ENCODE peak calls at places on chromosomes 6 and 20, in ten cellular contexts. A is lower leg skin, I is hepatocyte, D is ascending aorta, V is neural progenitor cell, F is tibial nerve, M is psoas muscle, R is GM23338, Y is cardiac fibroblast, B is DND-41. U is an unnamed sample.

GRCh38 chr20:46752639-46753235 is 43.3 kb downstream of the SLC2A10 start:
- DNase-seq in A (peak), I (peak), D (no peak), V (peak), F (peak), M (peak), R (peak), Y (peak), B (peak), U (no peak)

GRCh38 chr6:3026811-3027626 is 27.3 kb downstream of the NQO2 start:
- DNase-seq in A (no peak), I (no peak), D (no peak), V (peak), F (no peak), M (no peak), R (no peak), Y (no peak), B (no peak), U (no peak)

GRCh38 chr6:13729891-13730290 is 18.3 kb upstream of the RANBP9 start:
- DNase-seq in A (no peak), I (no peak), D (no peak), V (no peak), F (no peak), M (no peak), R (no peak), Y (peak), B (no peak), U (no peak)

GRCh38 chr20:35004051-35004725 is 48.5 kb downstream of the MYH7B start:
- DNase-seq in A (no peak), I (no peak), D (no peak), V (no peak), F (no peak), M (peak), R (no peak), Y (no peak), B (no peak), U (no peak)

GRCh38 chr6:134193536-134194521 is 124.1 kb downstream of the SGK1 start:
- DNase-seq in A (no peak), I (no peak), D (no peak), V (no peak), F (no peak), M (no peak), R (no peak), Y (no peak), B (no peak), U (no peak)

GRCh38 chr6:157597461-157598312 is 216.7 kb downstream of the ZDHHC14 start:
- DNase-seq in A (peak), I (peak), D (no peak), V (peak), F (peak), M (peak), R (peak), Y (peak), B (peak), U (no peak)

GRCh38 chr6:161186173-161186769 is 87.6 kb downstream of the AGPAT4 start:
- DNase-seq in A (peak), I (no peak), D (peak), V (no peak), F (peak), M (no peak), R (no peak), Y (peak), B (peak), U (peak)

GRCh38 chr6:2433686-2434085 is 188.3 kb upstream of the GMDS start:
- DNase-seq in A (no peak), I (no peak), D (no peak), V (no peak), F (no peak), M (no peak), R (no peak), Y (no peak), B (no peak), U (no peak)

GRCh38 chr20:18832801-18833200 is 19.2 kb downstream of the SCP2D1 start:
- DNase-seq in A (no peak), I (no peak), D (no peak), V (no peak), F (no peak), M (no peak), R (no peak), Y (no peak), B (no peak), U (no peak)

GRCh38 chr6:133315811-133316210 is 74.7 kb downstream of the EYA4 start:
- DNase-seq in A (no peak), I (no peak), D (no peak), V (no peak), F (no peak), M (no peak), R (no peak), Y (no peak), B (no peak), U (no peak)

GRCh38 chr6:160462551-160463109 is 114.5 kb downstream of the SLC22A3 start:
- DNase-seq in A (no peak), I (no peak), D (no peak), V (no peak), F (no peak), M (no peak), R (no peak), Y (peak), B (peak), U (peak)

GRCh38 chr20:419556-420168 is 11.6 kb downstream of the RBCK1 start:
- DNase-seq in A (no peak), I (no peak), D (no peak), V (no peak), F (no peak), M (no peak), R (peak), Y (no peak), B (no peak), U (no peak)

GRCh38 chr6:56510984-56511531 is 131.6 kb downstream of the DST start:
- DNase-seq in A (no peak), I (peak), D (no peak), V (no peak), F (no peak), M (no peak), R (no peak), Y (no peak), B (no peak), U (no peak)

GRCh38 chr6:19052219-19052618 is 665.1 kb downstream of the RNF144B start:
- DNase-seq in A (no peak), I (no peak), D (no peak), V (no peak), F (no peak), M (no peak), R (no peak), Y (peak), B (no peak), U (peak)

GRCh38 chr6:149508485-149508884 is 23.7 kb upstream of the ZC3H12D start:
- DNase-seq in A (no peak), I (no peak), D (no peak), V (no peak), F (no peak), M (no peak), R (no peak), Y (no peak), B (no peak), U (no peak)

GRCh38 chr6:104896914-104897313 is 37.2 kb upstream of the HACE1 start:
- DNase-seq in A (no peak), I (no peak), D (no peak), V (no peak), F (no peak), M (no peak), R (peak), Y (peak), B (no peak), U (no peak)

GRCh38 chr6:166351715-166352285 is 9.5 kb upstream of the SFT2D1 start:
- DNase-seq in A (peak), I (peak), D (no peak), V (peak), F (peak), M (no peak), R (peak), Y (no peak), B (no peak), U (no peak)

GRCh38 chr6:33577106-33577535 is 3.0 kb downstream of the BAK1 start:
- DNase-seq in A (peak), I (no peak), D (peak), V (no peak), F (no peak), M (peak), R (no peak), Y (no peak), B (no peak), U (no peak)

GRCh38 chr20:35663813-35664543 is 722 bp downstream of the CPNE1 start:
- DNase-seq in A (peak), I (peak), D (peak), V (peak), F (peak), M (peak), R (peak), Y (peak), B (peak), U (no peak)

GRCh38 chr6:47358440-47359225 is 48.9 kb upstream of the TNFRSF21 start:
- DNase-seq in A (no peak), I (no peak), D (no peak), V (no peak), F (no peak), M (no peak), R (peak), Y (no peak), B (no peak), U (no peak)

GRCh38 chr6:155245871-155246270 is 17.9 kb upstream of the CLDN20 start:
- DNase-seq in A (no peak), I (no peak), D (no peak), V (no peak), F (no peak), M (no peak), R (no peak), Y (no peak), B (no peak), U (peak)

GRCh38 chr6:4664911-4665310 is 111.3 kb upstream of the CDYL start:
- DNase-seq in A (no peak), I (no peak), D (no peak), V (no peak), F (no peak), M (no peak), R (no peak), Y (no peak), B (no peak), U (no peak)

GRCh38 chr6:36650848-36651247 is 27.7 kb upstream of the CDKN1A start:
- DNase-seq in A (no peak), I (no peak), D (no peak), V (no peak), F (no peak), M (no peak), R (no peak), Y (no peak), B (no peak), U (no peak)

GRCh38 chr20:50264534-50265145 is 74.0 kb downstream of the CEBPB start:
- DNase-seq in A (no peak), I (no peak), D (no peak), V (no peak), F (no peak), M (no peak), R (no peak), Y (no peak), B (no peak), U (no peak)

GRCh38 chr20:38863024-38863851 is 57.7 kb downstream of the PPP1R16B start:
- DNase-seq in A (no peak), I (no peak), D (no peak), V (no peak), F (no peak), M (no peak), R (no peak), Y (no peak), B (no peak), U (no peak)

GRCh38 chr20:33917813-33918525 is 75.7 kb upstream of the RALY start:
- DNase-seq in A (no peak), I (no peak), D (no peak), V (no peak), F (no peak), M (no peak), R (no peak), Y (no peak), B (no peak), U (no peak)
- H3K4me3 ChIP-seq in A (no peak), I (no peak), D (no peak), V (no peak), F (no peak), M (no peak), R (no peak), Y (no peak), B (no peak), U (no peak)

GRCh38 chr20:63495167-63495720 is 3.6 kb downstream of the EEF1A2 start:
- DNase-seq in A (no peak), I (no peak), D (no peak), V (no peak), F (no peak), M (no peak), R (no peak), Y (no peak), B (no peak), U (no peak)

GRCh38 chr20:63497138-63497945 is 1.5 kb downstream of the EEF1A2 start:
- DNase-seq in A (no peak), I (no peak), D (no peak), V (no peak), F (no peak), M (peak), R (no peak), Y (no peak), B (no peak), U (no peak)

GRCh38 chr20:63495771-63496403 is 3.0 kb downstream of the EEF1A2 start:
- DNase-seq in A (no peak), I (peak), D (no peak), V (peak), F (peak), M (peak), R (peak), Y (peak), B (peak), U (no peak)

GRCh38 chr20:63497946-63498935 is 642 bp downstream of the EEF1A2 start:
- DNase-seq in A (no peak), I (peak), D (no peak), V (no peak), F (no peak), M (peak), R (no peak), Y (peak), B (no peak), U (no peak)

DNA sequence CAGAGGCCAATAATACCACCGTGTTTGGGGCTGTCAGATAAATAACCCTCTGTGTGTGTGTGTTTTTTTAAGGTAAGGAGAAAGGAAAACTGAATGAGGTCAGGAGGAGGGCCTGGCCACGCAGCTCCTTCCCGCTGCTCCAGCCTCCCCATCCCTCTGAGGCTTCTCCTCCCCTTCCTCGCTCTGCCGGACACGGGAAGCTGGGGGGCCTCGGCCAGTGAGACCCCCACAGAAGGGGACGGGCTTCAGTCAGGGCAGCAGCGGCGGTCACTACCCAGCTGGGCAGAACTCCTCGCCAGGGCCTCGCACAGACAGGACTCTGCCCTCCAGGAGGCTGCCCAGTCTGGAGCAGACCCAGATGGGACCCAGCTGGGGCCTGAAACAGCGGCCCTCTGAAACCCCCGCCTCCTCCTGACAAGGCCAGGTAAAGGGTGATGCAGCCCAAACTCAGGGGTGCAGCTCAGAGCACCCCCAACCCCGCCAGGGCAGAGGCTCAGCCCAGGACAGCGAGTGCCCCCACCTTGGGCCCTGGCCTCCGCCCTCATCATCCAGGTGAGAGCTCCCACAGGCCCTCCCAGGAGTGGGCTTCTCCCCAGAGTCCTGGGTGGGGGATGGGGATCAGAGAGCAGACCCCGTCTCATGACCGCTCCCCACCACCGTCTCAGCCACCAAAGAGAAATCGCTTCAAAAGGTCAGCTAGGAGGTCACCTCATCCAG is 2.3 kb downstream of the EEF1A2 start:
- DNase-seq in A (no peak), I (no peak), D (no peak), V (no peak), F (no peak), M (no peak), R (no peak), Y (no peak), B (no peak), U (no peak)
- TF ChIP-seq CTCF in A (no peak), I (no peak), D (no peak), V (no peak), F (no peak), M (no peak), R (no peak), Y (no peak), B (no peak), U (no peak)

DNA sequence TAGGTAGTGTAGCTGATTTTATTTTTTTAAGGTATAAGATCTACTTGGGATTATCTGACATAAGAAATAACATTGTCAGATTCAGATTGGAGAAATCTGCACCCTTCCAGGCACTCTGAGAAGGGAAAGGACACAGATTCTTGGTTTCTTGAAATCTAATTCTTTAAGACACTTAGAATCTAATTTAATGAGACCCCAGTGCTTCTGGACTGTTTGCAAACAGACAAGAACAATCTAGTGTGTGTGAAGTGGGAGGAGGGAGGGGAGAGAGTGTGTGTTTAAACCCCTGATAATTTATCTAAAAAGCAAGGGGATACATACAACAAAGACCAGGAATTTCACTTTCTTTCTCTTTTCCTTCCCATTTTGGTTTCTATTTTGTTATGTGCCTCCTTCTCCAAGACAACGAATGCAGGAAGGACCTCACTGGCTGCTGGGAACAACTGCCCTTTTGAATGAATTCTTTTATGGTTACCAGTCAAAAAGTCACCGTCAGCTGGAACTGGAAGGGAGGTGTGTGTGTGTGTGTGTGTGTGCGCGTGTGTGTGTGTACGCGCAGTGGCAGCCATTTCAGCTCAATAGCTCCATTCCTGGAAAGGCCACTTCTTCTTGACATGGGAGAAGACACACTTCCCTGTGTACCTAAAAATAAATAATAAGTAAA is 129.4 kb downstream of the BCAS1 start:
- DNase-seq in A (no peak), I (no peak), D (no peak), V (peak), F (peak), M (no peak), R (peak), Y (peak), B (no peak), U (peak)
- H3K4me3 ChIP-seq in A (no peak), I (no peak), D (peak), V (peak), F (no peak), M (peak), R (peak), Y (no peak), B (no peak), U (no peak)

GRCh38 chr6:27126815-27127537 is 120.5 kb upstream of the PRSS16 start:
- DNase-seq in A (peak), I (peak), D (peak), V (peak), F (peak), M (peak), R (peak), Y (peak), B (peak), U (peak)
- TF ChIP-seq CTCF in A (peak), I (peak), D (peak), V (peak), F (peak), M (peak), R (peak), Y (peak), B (peak), U (peak)

DNA sequence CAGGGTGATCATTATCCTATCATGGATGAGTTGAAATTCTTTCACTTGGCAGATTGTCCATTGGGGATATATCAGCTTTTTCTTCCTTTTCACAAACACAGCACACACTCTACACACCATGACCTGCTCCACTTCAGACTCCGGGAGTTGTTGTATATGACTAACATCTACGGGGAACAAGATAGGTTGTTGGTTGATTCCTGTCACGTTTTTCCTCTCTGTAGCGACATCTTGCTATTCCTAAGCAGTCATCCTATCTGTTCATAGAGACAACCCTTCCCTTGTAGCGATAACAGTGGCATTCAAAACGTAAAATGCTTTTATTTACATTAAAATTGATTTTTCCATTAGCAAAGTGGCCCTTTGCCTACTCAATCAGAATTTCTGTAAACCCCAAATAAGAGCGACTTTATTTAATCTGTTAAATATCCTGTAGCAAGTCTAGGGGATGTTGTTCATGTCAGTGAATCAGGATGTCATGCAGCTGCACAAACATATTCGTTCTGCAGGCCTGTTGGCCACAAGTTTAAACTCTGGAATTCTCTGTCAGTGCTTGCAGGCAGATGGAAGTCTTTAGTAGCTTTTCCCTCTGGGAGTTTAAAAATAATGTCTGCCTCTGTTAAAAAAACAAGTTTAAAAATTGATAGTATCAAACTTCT is 23.0 kb downstream of the PHACTR2 start:
- DNase-seq in A (no peak), I (no peak), D (no peak), V (no peak), F (no peak), M (no peak), R (no peak), Y (peak), B (no peak), U (peak)
- H3K4me3 ChIP-seq in A (no peak), I (no peak), D (no peak), V (no peak), F (no peak), M (no peak), R (no peak), Y (no peak), B (no peak), U (no peak)

DNA sequence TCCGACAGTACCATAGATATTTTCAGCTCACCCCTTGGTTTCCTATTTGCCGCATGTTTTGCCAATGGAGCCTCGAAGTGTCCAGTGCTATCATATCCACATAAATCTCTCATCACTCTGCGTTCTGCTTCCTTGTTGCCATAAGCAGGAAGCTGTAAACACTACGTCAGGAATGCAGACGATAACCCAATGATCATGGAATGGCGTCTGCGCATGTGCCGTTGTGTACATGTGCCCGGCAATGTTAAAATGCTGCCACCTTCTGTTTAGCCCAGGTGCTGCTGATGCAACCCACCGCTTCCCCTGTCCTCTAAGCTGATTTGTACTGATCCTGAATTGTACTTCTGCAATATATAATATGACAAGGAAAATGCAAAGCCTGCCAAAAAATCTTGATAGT is 607.5 kb downstream of the HDGFL1 start:
- DNase-seq in A (no peak), I (peak), D (no peak), V (no peak), F (no peak), M (no peak), R (peak), Y (peak), B (no peak), U (no peak)
- TF ChIP-seq CTCF in A (no peak), I (peak), D (no peak), V (peak), F (no peak), M (no peak), R (peak), Y (no peak), B (peak), U (no peak)